ENCODE peak calls at places on chromosome 22, in four cellular contexts. O is A549; L is psoas muscle; V is CD4-positive, CD25-positive, alpha-beta regulatory T cell. Q is an unnamed sample.
A peak's percentile ranks its signal among the peaks of the same experiment; 100 is the strongest.

GRCh38 chr22:29632672-29633071 is 29.2 kb downstream of the NF2 start:
- DNase-seq in O (no peak), L (no peak), V (no peak), Q (no peak)

GRCh38 chr22:50275181-50276055 is 5.2 kb upstream of the MAPK11 start:
- DNase-seq in O (no peak), L (no peak), V (no peak), Q (no peak)

GRCh38 chr22:37386441-37386840 is 40.8 kb downstream of the ELFN2 start:
- DNase-seq in O (no peak), L (no peak), V (no peak), Q (peak; percentile 79)

GRCh38 chr22:41966607-41967240 is 2.5 kb upstream of the SEPTIN3 start:
- DNase-seq in O (peak; percentile 15), L (no peak), V (peak; percentile 82), Q (peak; percentile 65)

GRCh38 chr22:45317551-45318167 is 7.9 kb downstream of the FAM118A start:
- DNase-seq in O (no peak), L (peak; percentile 74), V (no peak), Q (peak; percentile 13)

GRCh38 chr22:35900483-35901168 is 128.0 kb downstream of the RBFOX2 start:
- DNase-seq in O (no peak), L (no peak), V (peak; percentile 21), Q (peak; percentile 14)

GRCh38 chr22:46105494-46106278 is 44.6 kb upstream of the PPARA start:
- DNase-seq in O (peak; percentile 62), L (peak; percentile 73), V (no peak), Q (no peak)

GRCh38 chr22:24938741-24939341 is 7.7 kb downstream of the LHFPL7 start:
- DNase-seq in O (peak; percentile 40), L (no peak), V (peak; percentile 70), Q (peak; percentile 42)

GRCh38 chr22:35313311-35314121 is 13.8 kb downstream of the TOM1 start:
- DNase-seq in O (peak; percentile 21), L (peak; percentile 94), V (peak; percentile 75), Q (peak; percentile 98)

GRCh38 chr22:50504245-50505211 is 3.0 kb downstream of the LMF2 start:
- DNase-seq in O (no peak), L (no peak), V (no peak), Q (no peak)

GRCh38 chr22:50688448-50688847 is 15.8 kb downstream of the SHANK3 start:
- DNase-seq in O (no peak), L (peak; percentile 40), V (no peak), Q (no peak)

GRCh38 chr22:24540470-24540869 is 14.5 kb downstream of the GUCD1 start:
- DNase-seq in O (no peak), L (peak; percentile 65), V (no peak), Q (no peak)

GRCh38 chr22:38406617-38407016 is 48.4 kb downstream of the KCNJ4 start:
- DNase-seq in O (no peak), L (no peak), V (no peak), Q (no peak)

GRCh38 chr22:37561209-37562048 is 1.1 kb downstream of the CDC42EP1 start:
- DNase-seq in O (peak; percentile 74), L (peak; percentile 93), V (peak; percentile 60), Q (peak; percentile 84)

GRCh38 chr22:44753189-44754042 is 1.0 kb downstream of the ARHGAP8 start:
- DNase-seq in O (no peak), L (no peak), V (no peak), Q (peak; percentile 70)

GRCh38 chr22:33116846-33117547 is 58.8 kb upstream of the SYN3 start:
- DNase-seq in O (no peak), L (no peak), V (no peak), Q (no peak)

GRCh38 chr22:44823806-44824205 is 71.4 kb downstream of the ARHGAP8 start:
- DNase-seq in O (no peak), L (peak; percentile 12), V (no peak), Q (no peak)

GRCh38 chr22:17598318-17598717 is 30.2 kb downstream of the ATP6V1E1 start:
- DNase-seq in O (no peak), L (no peak), V (no peak), Q (no peak)

GRCh38 chr22:37167981-37168647 is 18.4 kb upstream of the IL2RB start:
- DNase-seq in O (no peak), L (no peak), V (peak; percentile 68), Q (no peak)

GRCh38 chr22:18031670-18032454 is 7.5 kb upstream of the MICAL3 start:
- DNase-seq in O (peak; percentile 48), L (peak; percentile 89), V (no peak), Q (peak; percentile 54)

GRCh38 chr22:17777005-17777716 is 2.9 kb upstream of the BID start:
- DNase-seq in O (no peak), L (peak; percentile 66), V (peak; percentile 89), Q (no peak)

GRCh38 chr22:46045459-46046298 is 68.7 kb upstream of the WNT7B start:
- DNase-seq in O (no peak), L (peak; percentile 75), V (no peak), Q (no peak)

GRCh38 chr22:45181766-45182165 is 18.0 kb downstream of the NUP50 start:
- DNase-seq in O (no peak), L (no peak), V (no peak), Q (no peak)

GRCh38 chr22:42330953-42331525 is 60.6 kb upstream of the TCF20 start:
- DNase-seq in O (no peak), L (no peak), V (no peak), Q (peak; percentile 88)

GRCh38 chr22:50601669-50602337 is 1.2 kb downstream of the MAPK8IP2 start:
- DNase-seq in O (no peak), L (no peak), V (no peak), Q (no peak)

GRCh38 chr22:38041760-38042584 is 15.2 kb upstream of the PICK1 start:
- DNase-seq in O (no peak), L (no peak), V (no peak), Q (no peak)

GRCh38 chr22:30309981-30310672 is 16.6 kb downstream of the TBC1D10A start:
- DNase-seq in O (no peak), L (no peak), V (peak; percentile 69), Q (no peak)

GRCh38 chr22:32794449-32795213 is 6.9 kb upstream of the TIMP3 start:
- DNase-seq in O (no peak), L (no peak), V (no peak), Q (no peak)

GRCh38 chr22:46007848-46008261 is 30.9 kb upstream of the WNT7B start:
- DNase-seq in O (no peak), L (peak; percentile 92), V (no peak), Q (peak; percentile 97)

GRCh38 chr22:46078241-46079092 is 71.9 kb upstream of the PPARA start:
- DNase-seq in O (no peak), L (peak; percentile 87), V (no peak), Q (no peak)

GRCh38 chr22:23402275-23403151 is 177.6 kb downstream of the IGLL1 start:
- DNase-seq in O (peak; percentile 48), L (peak; percentile 54), V (peak; percentile 54), Q (no peak)

GRCh38 chr22:37201066-37201820 is 11.0 kb downstream of the SSTR3 start:
- DNase-seq in O (no peak), L (peak; percentile 35), V (no peak), Q (no peak)

GRCh38 chr22:43826142-43827093 is 14.3 kb upstream of the EFCAB6 start:
- DNase-seq in O (peak; percentile 33), L (peak; percentile 46), V (no peak), Q (no peak)

GRCh38 chr22:50579752-50580151 is 1.5 kb upstream of the CPT1B start:
- DNase-seq in O (no peak), L (no peak), V (no peak), Q (no peak)

GRCh38 chr22:47361247-47361646 is 598.8 kb downstream of the TBC1D22A start:
- DNase-seq in O (no peak), L (no peak), V (no peak), Q (no peak)
- H3K27ac ChIP-seq in O (no peak overlapping the region), L (no peak overlapping the region), V (no peak overlapping the region), Q (no peak overlapping the region)

GRCh38 chr22:20531404-20532181 is 24.2 kb downstream of the MED15 start:
- DNase-seq in O (peak; percentile 68), L (peak; percentile 87), V (no peak), Q (peak; percentile 75)

GRCh38 chr22:20530368-20531153 is 23.2 kb downstream of the MED15 start:
- DNase-seq in O (peak; percentile 64), L (peak; percentile 71), V (no peak), Q (no peak)

GRCh38 chr22:20532256-20532993 is 25.0 kb downstream of the MED15 start:
- DNase-seq in O (no peak), L (no peak), V (no peak), Q (no peak)

GRCh38 chr22:20533095-20533878 is 25.9 kb downstream of the MED15 start:
- DNase-seq in O (no peak), L (no peak), V (no peak), Q (no peak)

DNA sequence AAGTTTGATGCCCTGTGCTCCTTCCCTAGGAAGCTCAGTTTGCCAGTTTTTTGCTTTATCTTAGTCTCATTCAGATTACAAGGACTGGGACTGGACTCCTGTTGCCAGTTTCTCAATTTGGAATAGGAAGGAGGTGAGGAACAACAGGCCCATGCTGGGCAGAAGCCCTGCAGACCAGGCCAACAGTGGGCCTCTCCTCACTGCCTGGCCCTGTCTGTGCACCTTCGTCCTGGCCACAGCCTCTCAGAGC is 23.7 kb downstream of the MED15 start:
- DNase-seq in O (no peak), L (no peak), V (no peak), Q (no peak)
- H3K4me1 ChIP-seq in O (peaks cover 63% of the 10 kb centered on the region), L (peaks cover 55% of the 10 kb centered on the region), V (peaks cover 44% of the 10 kb centered on the region), Q (peaks cover 27% of the 10 kb centered on the region)

GRCh38 chr22:27193215-27193614 is 535.8 kb downstream of the MIAT start:
- DNase-seq in O (no peak), L (no peak), V (no peak), Q (no peak)
- H3K4me3 ChIP-seq in O (no peak overlapping the region), L (no peak overlapping the region), V (no peak overlapping the region), Q (no peak overlapping the region)

GRCh38 chr22:39517470-39517869 is 2.9 kb upstream of the ATF4 start:
- DNase-seq in O (no peak), L (no peak), V (no peak), Q (no peak)
- H3K27ac ChIP-seq in O (no peak overlapping the region), L (no peak overlapping the region), V (no peak overlapping the region), Q (no peak overlapping the region)

DNA sequence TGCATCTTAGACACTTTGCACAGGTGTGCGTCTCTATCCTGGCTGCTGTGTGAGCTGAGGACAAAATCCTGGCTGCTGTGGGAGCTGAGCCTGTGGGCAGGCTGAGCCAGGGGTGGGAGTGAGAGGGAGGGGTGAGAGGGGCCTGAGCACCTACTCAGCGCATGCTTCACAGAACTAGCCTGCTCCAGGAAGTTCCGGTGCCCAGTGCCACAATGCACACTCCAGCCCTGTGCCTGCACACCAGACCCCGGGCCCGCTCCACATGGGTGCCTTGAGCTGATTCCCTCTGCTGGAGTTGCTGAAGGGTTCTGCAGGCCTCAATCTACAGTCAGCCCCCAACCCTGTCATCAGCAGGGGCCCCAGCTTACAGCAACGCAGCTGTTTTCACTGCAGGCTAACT is 1377.8 kb downstream of the TBC1D22A start:
- DNase-seq in O (no peak), L (no peak), V (no peak), Q (no peak)
- H3K4me1 ChIP-seq in O (peaks cover 26% of the 10 kb centered on the region), L (no peaks in the 10 kb centered on the region), V (no peaks in the 10 kb centered on the region), Q (no peaks in the 10 kb centered on the region)

GRCh38 chr22:31790240-31790639 is 36.4 kb downstream of the DEPDC5 start:
- DNase-seq in O (no peak), L (no peak), V (no peak), Q (no peak)
- H3K4me3 ChIP-seq in O (no peak overlapping the region), L (no peak overlapping the region), V (no peak overlapping the region), Q (no peak overlapping the region)

GRCh38 chr22:21818487-21819182 is 48.8 kb downstream of the MAPK1 start:
- DNase-seq in O (no peak), L (no peak), V (no peak), Q (no peak)
- H3K27ac ChIP-seq in O (no peak overlapping the region), L (no peak overlapping the region), V (peak overlapping the region; percentile 87), Q (no peak overlapping the region)